ENCODE peak calls at places on chromosomes 6 and 20, in six cellular contexts. G is tibial artery, Y is progenitor cell of endocrine pancreas, C is foreskin fibroblast, X is WTC11, W is left lung. V is an unnamed sample.

GRCh38 chr6:74752303-74752702 is 453.6 kb downstream of the COL12A1 start:
- DNase-seq in G (no peak), Y (no peak), C (no peak), X (no peak), W (no peak), V (no peak)

GRCh38 chr20:32123088-32123487 is 13.6 kb downstream of the TM9SF4 start:
- DNase-seq in G (no peak), Y (no peak), C (no peak), X (no peak), W (no peak), V (no peak)

GRCh38 chr6:23414204-23414501 is 711.9 kb upstream of the NRSN1 start:
- DNase-seq in G (no peak), Y (no peak), C (no peak), X (no peak), W (no peak), V (peak)

GRCh38 chr6:15493437-15494168 is 169.2 kb downstream of the DTNBP1 start:
- DNase-seq in G (no peak), Y (no peak), C (peak), X (no peak), W (no peak), V (no peak)

GRCh38 chr6:75775219-75775618 is 26.2 kb downstream of the MYO6 start:
- DNase-seq in G (no peak), Y (no peak), C (no peak), X (no peak), W (no peak), V (no peak)

GRCh38 chr6:73739097-73739496 is 43.1 kb downstream of the CD109 start:
- DNase-seq in G (no peak), Y (no peak), C (peak), X (no peak), W (no peak), V (peak)

GRCh38 chr6:16413399-16413798 is 175.0 kb downstream of the GMPR start:
- DNase-seq in G (no peak), Y (no peak), C (no peak), X (no peak), W (no peak), V (peak)

GRCh38 chr6:47733879-47734558 is 35.6 kb downstream of the ADGRF4 start:
- DNase-seq in G (no peak), Y (no peak), C (no peak), X (no peak), W (no peak), V (peak)

GRCh38 chr6:28347119-28347518 is 2.6 kb upstream of the ZKSCAN3 start:
- DNase-seq in G (no peak), Y (no peak), C (no peak), X (no peak), W (no peak), V (no peak)

GRCh38 chr6:41335943-41336342 is 535 bp downstream of the NCR2 start:
- DNase-seq in G (no peak), Y (no peak), C (no peak), X (no peak), W (no peak), V (no peak)

GRCh38 chr6:143064996-143065683 is 4.5 kb downstream of the AIG1 start:
- DNase-seq in G (no peak), Y (no peak), C (no peak), X (no peak), W (no peak), V (no peak)

GRCh38 chr6:166926748-166927147 is 29.6 kb downstream of the RNASET2 start:
- DNase-seq in G (no peak), Y (no peak), C (no peak), X (no peak), W (no peak), V (no peak)

GRCh38 chr20:62496525-62497218 is 20.9 kb upstream of the GATA5 start:
- DNase-seq in G (no peak), Y (peak), C (no peak), X (peak), W (no peak), V (no peak)
- TF ChIP-seq CTCF in G (peak), Y (peak), C (peak), X (peak), W (peak), V (peak)

DNA sequence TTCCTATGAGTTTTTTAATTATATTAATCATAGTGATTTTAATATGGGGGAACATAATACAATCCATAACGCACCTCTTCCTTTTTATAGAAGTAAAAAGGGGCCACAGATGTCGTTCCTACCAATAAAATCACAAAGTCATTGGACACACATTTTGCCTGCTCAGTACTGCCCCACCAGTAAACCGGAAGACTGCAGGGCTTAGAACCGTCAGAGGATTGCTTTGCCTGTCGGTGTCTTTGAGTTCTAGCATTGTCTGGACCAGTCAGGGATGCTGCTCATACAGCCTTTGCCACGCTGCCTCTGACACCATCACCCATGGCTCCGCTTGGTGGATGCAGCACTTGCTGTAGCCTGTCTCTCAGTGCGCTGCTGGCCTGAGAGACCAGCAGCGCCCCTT is 853.6 kb downstream of the C6orf118 start:
- DNase-seq in G (no peak), Y (no peak), C (no peak), X (peak), W (no peak), V (no peak)
- TF ChIP-seq CTCF in G (no peak), Y (peak), C (no peak), X (no peak), W (no peak), V (no peak)

GRCh38 chr6:106963544-106963943 is 11.0 kb downstream of the CD24 start:
- DNase-seq in G (no peak), Y (no peak), C (no peak), X (no peak), W (no peak), V (no peak)

GRCh38 chr6:106961801-106962200 is 12.7 kb downstream of the CD24 start:
- DNase-seq in G (no peak), Y (no peak), C (no peak), X (no peak), W (no peak), V (no peak)

GRCh38 chr6:106966229-106966628 is 8.3 kb downstream of the CD24 start:
- DNase-seq in G (no peak), Y (no peak), C (no peak), X (no peak), W (no peak), V (no peak)

GRCh38 chr6:106964954-106965353 is 9.6 kb downstream of the CD24 start:
- DNase-seq in G (no peak), Y (no peak), C (no peak), X (no peak), W (no peak), V (no peak)

GRCh38 chr6:106964099-106964498 is 10.4 kb downstream of the CD24 start:
- DNase-seq in G (no peak), Y (no peak), C (no peak), X (no peak), W (no peak), V (no peak)
- TF ChIP-seq CTCF in G (no peak), Y (no peak), C (no peak), X (no peak), W (no peak), V (no peak)

DNA sequence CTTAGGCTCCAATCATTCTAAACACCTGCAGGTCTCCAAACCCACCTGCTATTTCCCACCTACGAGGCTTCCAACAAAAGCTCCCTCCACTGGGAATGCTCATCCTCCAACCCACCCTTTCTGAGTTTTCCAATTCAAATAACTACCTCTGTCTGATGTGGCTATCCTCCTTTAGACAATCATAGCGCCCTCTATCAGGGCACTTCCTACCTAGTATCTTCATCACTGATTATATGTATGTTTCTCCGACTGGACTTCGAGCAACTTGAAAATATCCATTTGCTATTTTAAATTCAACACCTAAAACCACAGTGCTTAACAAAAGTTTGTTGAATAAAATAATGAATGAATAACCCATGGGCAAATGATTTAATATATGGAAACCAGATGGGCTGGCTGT is 41.3 kb downstream of the MTFR2 start:
- DNase-seq in G (no peak), Y (no peak), C (no peak), X (no peak), W (no peak), V (no peak)
- TF ChIP-seq CTCF in G (no peak), Y (no peak), C (no peak), X (no peak), W (no peak), V (no peak)

DNA sequence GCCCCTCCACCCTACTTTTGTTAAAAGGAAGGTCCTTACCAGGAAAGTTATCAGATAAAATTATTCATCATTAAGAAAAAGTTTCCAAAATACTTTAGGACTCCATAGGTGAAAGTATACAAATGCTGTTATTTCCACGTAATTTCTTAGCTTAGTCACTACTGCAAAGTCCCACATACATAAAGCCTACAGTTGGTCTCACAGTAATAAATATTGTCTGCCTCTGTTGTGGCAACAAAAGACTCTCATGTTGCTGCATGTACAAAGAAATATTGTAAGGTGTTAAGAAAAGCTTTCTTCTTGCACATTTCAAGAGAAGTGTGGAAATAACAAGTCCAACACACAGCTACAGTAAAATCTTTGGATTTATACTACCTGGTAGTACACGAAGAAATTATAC is 102.4 kb upstream of the DST start:
- DNase-seq in G (no peak), Y (no peak), C (no peak), X (no peak), W (no peak), V (no peak)
- TF ChIP-seq CTCF in G (no peak), Y (no peak), C (no peak), X (no peak), W (no peak), V (no peak)

GRCh38 chr20:13588049-13588448 is 50.7 kb downstream of the TASP1 start:
- DNase-seq in G (no peak), Y (no peak), C (no peak), X (no peak), W (no peak), V (no peak)
- TF ChIP-seq CTCF in G (no peak), Y (no peak), C (no peak), X (no peak), W (no peak), V (no peak)

GRCh38 chr6:37485259-37485658 is 14.4 kb downstream of the CCDC167 start:
- DNase-seq in G (no peak), Y (no peak), C (no peak), X (peak), W (no peak), V (no peak)
- TF ChIP-seq CTCF in G (no peak), Y (peak), C (no peak), X (no peak), W (no peak), V (no peak)

GRCh38 chr6:135162678-135163439 is 18.2 kb upstream of the MYB start:
- DNase-seq in G (no peak), Y (peak), C (peak), X (peak), W (no peak), V (peak)
- TF ChIP-seq CTCF in G (peak), Y (peak), C (peak), X (peak), W (peak), V (peak)